ENCODE peak calls at places on chromosomes 3 and 15, in four cellular contexts. One of them, this sample, is unnamed.

GRCh38 chr3:195001961-195002861 is 268.7 kb downstream of the XXYLT1 start:
- DNase-seq in HepG2: peak
- DNase-seq in ovary: no peak
- DNase-seq in stomach: peak
- DNase-seq in this sample: peak

GRCh38 chr15:66630801-66631351 is 65.1 kb upstream of the LCTL start:
- DNase-seq in HepG2: no peak
- DNase-seq in ovary: no peak
- DNase-seq in stomach: no peak
- DNase-seq in this sample: peak

GRCh38 chr3:49916686-49917085 is 12.9 kb downstream of the MON1A start:
- DNase-seq in HepG2: no peak
- DNase-seq in ovary: no peak
- DNase-seq in stomach: no peak
- DNase-seq in this sample: no peak

GRCh38 chr3:10956991-10957390 is 35.6 kb upstream of the SLC6A1 start:
- DNase-seq in HepG2: no peak
- DNase-seq in ovary: no peak
- DNase-seq in stomach: no peak
- DNase-seq in this sample: no peak

GRCh38 chr3:155619118-155619915 is 125.6 kb downstream of the PLCH1 start:
- DNase-seq in HepG2: no peak
- DNase-seq in ovary: no peak
- DNase-seq in stomach: no peak
- DNase-seq in this sample: no peak

GRCh38 chr3:29153811-29154210 is 127.1 kb upstream of the RBMS3 start:
- DNase-seq in HepG2: no peak
- DNase-seq in ovary: no peak
- DNase-seq in stomach: no peak
- DNase-seq in this sample: no peak

GRCh38 chr3:28745436-28745835 is 396.8 kb upstream of the AZI2 start:
- DNase-seq in HepG2: no peak
- DNase-seq in ovary: no peak
- DNase-seq in stomach: no peak
- DNase-seq in this sample: no peak

GRCh38 chr3:174125267-174125844 is 727.8 kb downstream of the NLGN1 start:
- DNase-seq in HepG2: peak
- DNase-seq in ovary: no peak
- DNase-seq in stomach: no peak
- DNase-seq in this sample: no peak

GRCh38 chr15:40283615-40284306 is 897 bp upstream of the ANKRD63 start:
- DNase-seq in HepG2: no peak
- DNase-seq in ovary: no peak
- DNase-seq in stomach: no peak
- DNase-seq in this sample: no peak

GRCh38 chr15:40281057-40281850 is 1.6 kb downstream of the ANKRD63 start:
- DNase-seq in HepG2: no peak
- DNase-seq in ovary: no peak
- DNase-seq in stomach: no peak
- DNase-seq in this sample: no peak

GRCh38 chr3:195543642-195544536 is 764 bp upstream of the PPP1R2 start:
- DNase-seq in HepG2: peak
- DNase-seq in ovary: peak
- DNase-seq in stomach: no peak
- DNase-seq in this sample: peak

GRCh38 chr3:119175869-119176756 is 2.7 kb downstream of the UPK1B start:
- DNase-seq in HepG2: no peak
- DNase-seq in ovary: no peak
- DNase-seq in stomach: peak
- DNase-seq in this sample: no peak

GRCh38 chr3:134810850-134811249 is 15.8 kb downstream of the EPHB1 start:
- DNase-seq in HepG2: no peak
- DNase-seq in ovary: no peak
- DNase-seq in stomach: no peak
- DNase-seq in this sample: no peak

GRCh38 chr3:114394551-114394950 is 100.7 kb downstream of the TIGIT start:
- DNase-seq in HepG2: no peak
- DNase-seq in ovary: no peak
- DNase-seq in stomach: no peak
- DNase-seq in this sample: no peak

GRCh38 chr15:80615783-80616391 is 79.2 kb upstream of the ABHD17C start:
- DNase-seq in HepG2: peak
- DNase-seq in ovary: peak
- DNase-seq in stomach: peak
- DNase-seq in this sample: no peak

GRCh38 chr15:71079208-71080044 is 35.8 kb upstream of the THSD4 start:
- DNase-seq in HepG2: no peak
- DNase-seq in ovary: no peak
- DNase-seq in stomach: peak
- DNase-seq in this sample: no peak

GRCh38 chr15:75811616-75812015 is 31.6 kb upstream of the UBE2Q2 start:
- DNase-seq in HepG2: no peak
- DNase-seq in ovary: no peak
- DNase-seq in stomach: no peak
- DNase-seq in this sample: no peak

GRCh38 chr3:40624189-40624754 is 99.5 kb downstream of the ZNF621 start:
- DNase-seq in HepG2: no peak
- DNase-seq in ovary: no peak
- DNase-seq in stomach: no peak
- DNase-seq in this sample: no peak

GRCh38 chr3:125236331-125236903 is 23.9 kb upstream of the SLC12A8 start:
- DNase-seq in HepG2: no peak
- DNase-seq in ovary: no peak
- DNase-seq in stomach: no peak
- DNase-seq in this sample: no peak

GRCh38 chr3:67876261-67876660 is 221.8 kb upstream of the SUCLG2 start:
- DNase-seq in HepG2: peak
- DNase-seq in ovary: no peak
- DNase-seq in stomach: no peak
- DNase-seq in this sample: no peak

GRCh38 chr3:184135149-184135910 is at the start of gene EIF2B5:
- DNase-seq in HepG2: peak
- DNase-seq in ovary: peak
- DNase-seq in stomach: peak
- DNase-seq in this sample: peak

GRCh38 chr3:190807719-190808375 is 54.6 kb downstream of the GMNC start:
- DNase-seq in HepG2: peak
- DNase-seq in ovary: peak
- DNase-seq in stomach: peak
- DNase-seq in this sample: no peak

GRCh38 chr15:51424780-51425179 is 83.3 kb downstream of the GLDN start:
- DNase-seq in HepG2: no peak
- DNase-seq in ovary: no peak
- DNase-seq in stomach: no peak
- DNase-seq in this sample: no peak

GRCh38 chr15:82768414-82769081 is 37.3 kb downstream of the FSD2 start:
- DNase-seq in HepG2: no peak
- DNase-seq in ovary: no peak
- DNase-seq in stomach: no peak
- DNase-seq in this sample: no peak

GRCh38 chr3:105868450-105868744 is 415 bp downstream of the CBLB start:
- DNase-seq in HepG2: peak
- DNase-seq in ovary: peak
- DNase-seq in stomach: peak
- DNase-seq in this sample: peak

GRCh38 chr3:153209596-153209995 is 47.6 kb downstream of the RAP2B start:
- DNase-seq in HepG2: no peak
- DNase-seq in ovary: no peak
- DNase-seq in stomach: no peak
- DNase-seq in this sample: no peak

GRCh38 chr3:189754356-189754755 is 123.2 kb downstream of the TP63 start:
- DNase-seq in HepG2: no peak
- DNase-seq in ovary: no peak
- DNase-seq in stomach: no peak
- DNase-seq in this sample: no peak

GRCh38 chr15:39300451-39301153 is 280.3 kb upstream of the THBS1 start:
- DNase-seq in HepG2: no peak
- DNase-seq in ovary: no peak
- DNase-seq in stomach: no peak
- DNase-seq in this sample: no peak

GRCh38 chr3:13277860-13278531 is 142.1 kb downstream of the NUP210 start:
- DNase-seq in HepG2: no peak
- DNase-seq in ovary: no peak
- DNase-seq in stomach: no peak
- DNase-seq in this sample: peak

GRCh38 chr3:194136519-194137313 is 768 bp downstream of the HES1 start:
- DNase-seq in HepG2: peak
- DNase-seq in ovary: peak
- DNase-seq in stomach: peak
- DNase-seq in this sample: no peak

GRCh38 chr3:141378556-141378955 is 10.3 kb downstream of the ZBTB38 start:
- DNase-seq in HepG2: no peak
- DNase-seq in ovary: no peak
- DNase-seq in stomach: no peak
- DNase-seq in this sample: no peak

GRCh38 chr3:27729748-27730611 is 7.9 kb upstream of the EOMES start:
- DNase-seq in HepG2: no peak
- DNase-seq in ovary: no peak
- DNase-seq in stomach: no peak
- DNase-seq in this sample: no peak

GRCh38 chr3:123792473-123793201 is 91.5 kb downstream of the MYLK start:
- DNase-seq in HepG2: no peak
- DNase-seq in ovary: no peak
- DNase-seq in stomach: no peak
- DNase-seq in this sample: no peak

GRCh38 chr15:35958021-35958420 is 412.1 kb upstream of the DPH6 start:
- DNase-seq in HepG2: no peak
- DNase-seq in ovary: no peak
- DNase-seq in stomach: no peak
- DNase-seq in this sample: no peak

GRCh38 chr3:138493804-138494606 is 59.6 kb downstream of the ESYT3 start:
- DNase-seq in HepG2: no peak
- DNase-seq in ovary: no peak
- DNase-seq in stomach: no peak
- DNase-seq in this sample: no peak

GRCh38 chr3:157239082-157239704 is 79.2 kb upstream of the CCNL1 start:
- DNase-seq in HepG2: peak
- DNase-seq in ovary: peak
- DNase-seq in stomach: peak
- DNase-seq in this sample: peak

GRCh38 chr3:61758839-61759238 is 197.5 kb downstream of the PTPRG start:
- DNase-seq in HepG2: no peak
- DNase-seq in ovary: no peak
- DNase-seq in stomach: no peak
- DNase-seq in this sample: no peak

GRCh38 chr15:27655063-27655462 is 444.1 kb downstream of the OCA2 start:
- DNase-seq in HepG2: no peak
- DNase-seq in ovary: no peak
- DNase-seq in stomach: no peak
- DNase-seq in this sample: no peak

DNA sequence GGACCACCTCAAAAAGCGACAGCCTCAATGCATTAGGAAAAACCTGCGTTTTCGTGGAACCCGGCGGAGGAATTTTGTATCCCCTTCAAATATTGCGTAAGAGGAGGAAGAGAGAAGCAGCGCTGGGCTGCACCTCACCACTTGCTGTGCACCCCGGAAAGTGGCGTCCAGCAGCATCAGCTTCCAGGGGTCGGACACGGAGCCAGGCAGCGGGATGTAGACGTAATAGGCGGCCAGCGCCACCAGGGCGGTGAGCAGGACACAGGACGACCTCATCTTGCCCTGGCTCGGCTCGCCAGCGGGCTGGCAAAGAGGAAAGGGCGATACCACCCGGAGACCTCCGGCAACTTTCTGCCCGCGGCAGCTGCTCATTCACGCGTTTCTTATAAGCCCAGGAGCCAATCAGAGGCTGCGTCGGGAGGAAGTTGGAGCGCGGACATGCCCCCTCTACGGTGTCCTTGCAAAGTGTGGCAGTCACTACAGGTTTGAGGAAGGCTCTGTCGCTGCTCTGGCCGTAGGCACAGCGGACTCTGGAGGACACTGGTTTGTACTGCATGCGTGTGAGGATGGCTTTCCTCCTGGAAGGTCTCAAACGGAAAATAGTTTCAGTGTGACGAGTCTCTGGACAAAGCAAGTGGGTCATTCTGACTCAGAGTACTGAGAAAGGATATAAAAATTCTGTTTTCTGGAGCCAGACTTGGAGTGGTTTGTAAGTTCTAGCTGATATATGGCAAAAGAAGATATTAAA is at the start of gene NCEH1:
- DNase-seq in HepG2: peak
- DNase-seq in ovary: peak
- DNase-seq in stomach: peak
- DNase-seq in this sample: peak
- TF ChIP-seq POLR2A in HepG2: peak
- TF ChIP-seq POLR2A in ovary: peak
- TF ChIP-seq POLR2A in stomach: no peak
- TF ChIP-seq POLR2A in this sample: peak

GRCh38 chr3:4418156-4418555 is 48.9 kb downstream of the SUMF1 start:
- DNase-seq in HepG2: no peak
- DNase-seq in ovary: no peak
- DNase-seq in stomach: no peak
- DNase-seq in this sample: no peak

GRCh38 chr3:4419920-4420319 is 47.1 kb downstream of the SUMF1 start:
- DNase-seq in HepG2: no peak
- DNase-seq in ovary: no peak
- DNase-seq in stomach: no peak
- DNase-seq in this sample: no peak

GRCh38 chr3:4419386-4419785 is 47.7 kb downstream of the SUMF1 start:
- DNase-seq in HepG2: no peak
- DNase-seq in ovary: no peak
- DNase-seq in stomach: no peak
- DNase-seq in this sample: no peak

GRCh38 chr3:4417449-4417848 is 49.6 kb downstream of the SUMF1 start:
- DNase-seq in HepG2: no peak
- DNase-seq in ovary: no peak
- DNase-seq in stomach: no peak
- DNase-seq in this sample: peak

GRCh38 chr3:4421121-4421520 is 45.9 kb downstream of the SUMF1 start:
- DNase-seq in HepG2: no peak
- DNase-seq in ovary: no peak
- DNase-seq in stomach: no peak
- DNase-seq in this sample: no peak
- TF ChIP-seq EP300 in HepG2: no peak
- TF ChIP-seq EP300 in ovary: no peak
- TF ChIP-seq EP300 in stomach: no peak
- TF ChIP-seq EP300 in this sample: peak

GRCh38 chr3:113021471-113021870 is 30.7 kb downstream of the GTPBP8 start:
- DNase-seq in HepG2: no peak
- DNase-seq in ovary: no peak
- DNase-seq in stomach: no peak
- DNase-seq in this sample: no peak

GRCh38 chr3:113013593-113013992 is 22.8 kb downstream of the GTPBP8 start:
- DNase-seq in HepG2: no peak
- DNase-seq in ovary: no peak
- DNase-seq in stomach: no peak
- DNase-seq in this sample: no peak

GRCh38 chr3:113018461-113019181 is 27.8 kb downstream of the GTPBP8 start:
- DNase-seq in HepG2: no peak
- DNase-seq in ovary: no peak
- DNase-seq in stomach: no peak
- DNase-seq in this sample: no peak

GRCh38 chr3:113019182-113020137 is 28.7 kb downstream of the GTPBP8 start:
- DNase-seq in HepG2: peak
- DNase-seq in ovary: peak
- DNase-seq in stomach: peak
- DNase-seq in this sample: peak
- TF ChIP-seq POLR2A in HepG2: peak
- TF ChIP-seq POLR2A in ovary: peak
- TF ChIP-seq POLR2A in stomach: no peak
- TF ChIP-seq POLR2A in this sample: peak

GRCh38 chr3:128879125-128879969 is at the start of gene ACAD9:
- DNase-seq in HepG2: peak
- DNase-seq in ovary: peak
- DNase-seq in stomach: peak
- DNase-seq in this sample: peak
- TF ChIP-seq EP300 in HepG2: no peak
- TF ChIP-seq EP300 in ovary: no peak
- TF ChIP-seq EP300 in stomach: no peak
- TF ChIP-seq EP300 in this sample: no peak